ENCODE peak calls at places on chromosomes 5 and 9, in seven cellular contexts. V is NCI-H2029 treated with DMSO at 0.1 percent for 48 hours; Z is stimulated activated CD8-positive, alpha-beta memory T cell treated with anti-CD3 and anti-CD28 coated beads, Interleukin-2, amount 100 ng/mL, for 48 hours; P is GM10248; A is neuronal stem cell; B is A172; M is aorta. C is an unnamed sample.

GRCh38 chr5:180137401-180138213 is 66.0 kb upstream of the RNF130 start:
- DNase-seq in B (no peak), M (no peak), P (no peak), Z (no peak), A (no peak), V (no peak), C (peak; percentile 5)

GRCh38 chr9:110148868-110149267 is 59.1 kb downstream of the C9orf152 start:
- DNase-seq in V (no peak), P (no peak), A (no peak), M (no peak), B (no peak), Z (no peak), C (no peak)

GRCh38 chr5:67462150-67462549 is 265.6 kb upstream of the CD180 start:
- DNase-seq in B (no peak), P (no peak), Z (no peak), V (no peak), A (no peak), M (no peak), C (no peak)

GRCh38 chr9:132068604-132069003 is 11.1 kb downstream of the MED27 start:
- DNase-seq in Z (no peak), V (no peak), A (no peak), B (no peak), P (no peak), M (no peak), C (no peak)

GRCh38 chr9:124697326-124698200 is 73.5 kb downstream of the NR6A1 start:
- DNase-seq in B (peak; percentile 35), Z (no peak), V (no peak), M (no peak), A (no peak), P (no peak), C (no peak)

GRCh38 chr5:89236900-89237299 is 353.9 kb upstream of the MEF2C start:
- DNase-seq in V (no peak), Z (no peak), M (no peak), P (no peak), A (no peak), B (peak; percentile 59), C (no peak)

GRCh38 chr5:76674330-76675066 is 41.4 kb upstream of the F2R start:
- DNase-seq in P (no peak), V (no peak), M (no peak), Z (no peak), A (no peak), B (no peak), C (no peak)

GRCh38 chr9:73155389-73155788 is 3.7 kb downstream of the ANXA1 start:
- DNase-seq in B (no peak), V (no peak), M (no peak), A (no peak), P (no peak), Z (no peak), C (no peak)

GRCh38 chr9:126693428-126693931 is 79.8 kb downstream of the LMX1B start:
- DNase-seq in M (peak; percentile 39), V (no peak), Z (no peak), B (no peak), A (no peak), P (no peak), C (no peak)

GRCh38 chr9:742914-743594 is 98.4 kb upstream of the DMRT1 start:
- DNase-seq in A (no peak), B (no peak), V (no peak), M (no peak), P (no peak), Z (no peak), C (no peak)

GRCh38 chr5:149268928-149269557 is 2.6 kb upstream of the AFAP1L1 start:
- DNase-seq in Z (no peak), V (peak; percentile 48), P (peak; percentile 71), A (peak; percentile 31), M (no peak), B (peak; percentile 69), C (no peak)

GRCh38 chr9:87545858-87546257 is 48.2 kb downstream of the DAPK1 start:
- DNase-seq in V (no peak), M (no peak), A (no peak), Z (no peak), P (no peak), B (no peak), C (no peak)

GRCh38 chr5:158410976-158411375 is 552.0 kb upstream of the CLINT1 start:
- DNase-seq in V (no peak), A (no peak), M (no peak), Z (no peak), P (no peak), B (no peak), C (no peak)

GRCh38 chr9:16442622-16443021 is 427.8 kb downstream of the BNC2 start:
- DNase-seq in V (no peak), Z (no peak), P (no peak), M (no peak), B (peak; percentile 64), A (no peak), C (peak; percentile 67)

GRCh38 chr9:137192859-137193258 is 4.4 kb downstream of the SSNA1 start:
- DNase-seq in Z (no peak), V (no peak), B (no peak), P (no peak), A (no peak), M (no peak), C (no peak)

GRCh38 chr5:71946631-71947030 is 160.6 kb upstream of the MAP1B start:
- DNase-seq in B (no peak), M (no peak), A (no peak), Z (no peak), V (no peak), P (no peak), C (no peak)

GRCh38 chr5:34818717-34819116 is 20.2 kb upstream of the TTC23L start:
- DNase-seq in Z (no peak), A (no peak), B (no peak), V (no peak), P (no peak), M (no peak), C (no peak)

GRCh38 chr9:74662616-74663015 is 165.5 kb downstream of the RORB start:
- DNase-seq in M (no peak), Z (no peak), B (no peak), V (no peak), P (no peak), A (no peak), C (no peak)

GRCh38 chr5:142846402-142846801 is 76.2 kb downstream of the ARHGAP26 start:
- DNase-seq in B (no peak), P (no peak), V (no peak), A (no peak), Z (no peak), M (no peak), C (no peak)

GRCh38 chr5:107669543-107670027 is 1.2 kb downstream of the EFNA5 start:
- DNase-seq in Z (no peak), V (peak; percentile 18), P (peak; percentile 17), M (peak; percentile 44), B (peak; percentile 40), A (no peak), C (no peak)

GRCh38 chr9:15501803-15502202 is 9.0 kb downstream of the PSIP1 start:
- DNase-seq in A (no peak), P (no peak), B (no peak), V (no peak), Z (no peak), M (no peak), C (no peak)

GRCh38 chr5:152221721-152222629 is 183.1 kb downstream of the NMUR2 start:
- DNase-seq in V (no peak), A (no peak), P (no peak), Z (no peak), M (no peak), B (no peak), C (no peak)

GRCh38 chr9:110797611-110798010 is 129.0 kb downstream of the MUSK start:
- DNase-seq in Z (no peak), P (no peak), V (no peak), M (no peak), A (no peak), B (no peak), C (no peak)

GRCh38 chr5:55853818-55854217 is 2.7 kb downstream of the IL31RA start:
- DNase-seq in B (peak; percentile 30), V (no peak), M (no peak), P (no peak), Z (no peak), A (no peak), C (no peak)

GRCh38 chr5:178818094-178818493 is 41.7 kb upstream of the ZNF354B start:
- DNase-seq in B (no peak), A (no peak), M (no peak), Z (no peak), P (no peak), V (no peak), C (no peak)

GRCh38 chr9:125401317-125401716 is 139.7 kb downstream of the GAPVD1 start:
- DNase-seq in B (peak; percentile 62), A (no peak), Z (no peak), V (no peak), P (no peak), M (no peak), C (no peak)

GRCh38 chr9:134055981-134056461 is 11.8 kb downstream of the BRD3 start:
- DNase-seq in V (peak; percentile 16), P (no peak), M (peak; percentile 83), A (no peak), Z (no peak), B (peak; percentile 93), C (peak; percentile 50)

GRCh38 chr5:76831108-76831447 is 12.2 kb downstream of the F2RL1 start:
- DNase-seq in A (no peak), B (peak; percentile 97), Z (no peak), V (no peak), M (no peak), P (no peak), C (no peak)

GRCh38 chr5:123856736-123857135 is 344.8 kb downstream of the CSNK1G3 start:
- DNase-seq in A (no peak), P (no peak), Z (no peak), B (no peak), V (no peak), M (no peak), C (no peak)

GRCh38 chr5:74579215-74579614 is 61.3 kb downstream of the ENC1 start:
- DNase-seq in V (no peak), M (no peak), P (peak; percentile 48), B (peak; percentile 95), A (no peak), Z (peak; percentile 59), C (no peak)

GRCh38 chr9:123722378-123722777 is 207.5 kb downstream of the DENND1A start:
- DNase-seq in M (no peak), A (no peak), B (no peak), V (no peak), Z (no peak), P (no peak), C (no peak)

GRCh38 chr5:141866111-141866510 is 12.1 kb downstream of the PCDH1 start:
- DNase-seq in A (no peak), B (no peak), V (peak; percentile 62), P (no peak), Z (no peak), M (no peak), C (no peak)

GRCh38 chr5:134656690-134657089 is 8.1 kb downstream of the SEC24A start:
- DNase-seq in B (no peak), Z (no peak), M (no peak), P (no peak), V (no peak), A (no peak), C (no peak)

GRCh38 chr9:16449331-16449730 is 421.1 kb downstream of the BNC2 start:
- DNase-seq in Z (no peak), A (no peak), B (no peak), M (no peak), V (no peak), P (no peak), C (no peak)

GRCh38 chr5:74167206-74167929 is 473.2 kb downstream of the ENC1 start:
- DNase-seq in Z (no peak), M (no peak), P (no peak), V (no peak), B (peak; percentile 90), A (no peak), C (no peak)

GRCh38 chr9:89550516-89550915 is 52.6 kb upstream of the SEMA4D start:
- DNase-seq in Z (no peak), B (no peak), A (no peak), M (no peak), V (no peak), P (no peak), C (no peak)

GRCh38 chr5:66796306-66797292 is 200.4 kb downstream of the MAST4 start:
- DNase-seq in Z (no peak), V (peak; percentile 67), M (no peak), A (no peak), P (no peak), B (no peak), C (no peak)

GRCh38 chr9:6873862-6874261 is 116.1 kb downstream of the KDM4C start:
- DNase-seq in P (no peak), B (no peak), M (no peak), Z (no peak), V (no peak), A (no peak), C (no peak)

C was measured in uterus.